ENCODE peak calls at places on chromosomes 12 and 14, in five cellular contexts. L is cortex of kidney; M is CD8-positive, alpha-beta memory T cell; H is T follicular helper cell; J is GM12865. C is an unnamed sample.
A peak's percentile ranks its signal among the peaks of the same experiment; 100 is the strongest.

GRCh38 chr12:57992001-57992400 is 50.6 kb downstream of the ATP23 start:
- DNase-seq in H (no peak), J (no peak), M (no peak), L (no peak), C (no peak)

GRCh38 chr14:49945448-49946319 is 52.8 kb downstream of the ARF6 start:
- DNase-seq in J (no peak), M (peak; percentile 20), H (no peak), L (no peak), C (no peak)

GRCh38 chr14:24204163-24205146 is 1.0 kb upstream of the TSSK4 start:
- DNase-seq in H (no peak), J (no peak), L (no peak), M (no peak), C (no peak)

GRCh38 chr12:15631007-15631715 is 158.0 kb downstream of the EPS8 start:
- DNase-seq in J (peak; percentile 64), M (no peak), H (no peak), L (no peak), C (no peak)

GRCh38 chr12:50353869-50354593 is 42.4 kb downstream of the FAM186A start:
- DNase-seq in H (no peak), L (no peak), M (no peak), J (no peak), C (no peak)

GRCh38 chr12:89494411-89495231 is 30.0 kb downstream of the GALNT4 start:
- DNase-seq in H (no peak), L (no peak), J (peak; percentile 10), M (no peak), C (peak; percentile 36)

GRCh38 chr14:36647827-36648753 is 13.6 kb upstream of the PAX9 start:
- DNase-seq in L (no peak), M (no peak), J (no peak), H (no peak), C (no peak)

GRCh38 chr12:66403746-66404145 is 101.5 kb downstream of the HELB start:
- DNase-seq in J (peak; percentile 42), L (no peak), M (no peak), H (no peak), C (no peak)

GRCh38 chr12:123034022-123034541 is 53.6 kb downstream of the ARL6IP4 start:
- DNase-seq in H (no peak), M (peak; percentile 12), J (no peak), L (no peak), C (no peak)

GRCh38 chr14:98370352-98370751 is 901.6 kb downstream of the BCL11B start:
- DNase-seq in M (no peak), L (no peak), J (no peak), H (no peak), C (no peak)

GRCh38 chr12:28568709-28569108 is 378.5 kb downstream of the CCDC91 start:
- DNase-seq in H (no peak), M (no peak), J (no peak), L (no peak), C (no peak)

GRCh38 chr12:52976574-52977071 is 27.7 kb downstream of the KRT18 start:
- DNase-seq in J (no peak), H (no peak), M (no peak), L (no peak), C (no peak)

GRCh38 chr12:53378705-53379388 is 1.1 kb upstream of the SP1 start:
- DNase-seq in J (no peak), M (no peak), L (no peak), H (no peak), C (no peak)

GRCh38 chr14:103716091-103716801 is 636 bp downstream of the ZFYVE21 start:
- DNase-seq in L (no peak), H (no peak), J (no peak), M (no peak), C (peak; percentile 60)

GRCh38 chr14:68042002-68042401 is 222.4 kb downstream of the RAD51B start:
- DNase-seq in J (no peak), H (no peak), L (no peak), M (no peak), C (no peak)

GRCh38 chr12:114668151-114668891 is 15.7 kb downstream of the TBX3 start:
- DNase-seq in L (no peak), M (no peak), H (no peak), J (peak; percentile 48), C (no peak)

GRCh38 chr12:32917094-32917611 is 20.6 kb upstream of the PKP2 start:
- DNase-seq in H (no peak), M (no peak), L (no peak), J (no peak), C (no peak)

GRCh38 chr12:123363743-123364531 is 710 bp downstream of the SBNO1 start:
- DNase-seq in L (no peak), J (peak; percentile 43), H (no peak), M (peak; percentile 35), C (peak; percentile 74)

GRCh38 chr14:54562334-54562733 is 4.6 kb upstream of the SAMD4A start:
- DNase-seq in L (no peak), H (no peak), M (no peak), J (no peak), C (no peak)

GRCh38 chr14:22657861-22658260 is 13.7 kb upstream of the OR6J1 start:
- DNase-seq in J (peak; percentile 40), H (no peak), L (no peak), M (no peak), C (no peak)

GRCh38 chr12:124567035-124567672 is at the start of gene NCOR2:
- DNase-seq in J (peak; percentile 71), M (peak; percentile 60), L (no peak), H (peak; percentile 27), C (peak; percentile 34)

GRCh38 chr12:89245090-89245489 is 107.2 kb downstream of the DUSP6 start:
- DNase-seq in H (peak; percentile 28), L (no peak), M (peak; percentile 77), J (no peak), C (no peak)

GRCh38 chr12:65603428-65604351 is 220.6 kb upstream of the HMGA2 start:
- DNase-seq in L (no peak), J (no peak), H (no peak), M (no peak), C (no peak)